ENCODE peak calls at places on chromosomes 3 and 15, in four cellular contexts. L is heart left ventricle, K is body of pancreas, R is prostate gland. Y is an unnamed sample.

GRCh38 chr15:99115300-99116215 is 10.7 kb downstream of the SYNM start:
- DNase-seq in R (no peak), K (no peak), L (no peak), Y (no peak)

GRCh38 chr3:27114684-27115083 is 254.5 kb downstream of the NEK10 start:
- DNase-seq in R (no peak), K (no peak), L (no peak), Y (no peak)

GRCh38 chr3:110711851-110712396 is 359.7 kb upstream of the NECTIN3 start:
- DNase-seq in K (no peak), R (no peak), L (no peak), Y (no peak)

GRCh38 chr3:154872089-154872488 is 208.0 kb upstream of the MME start:
- DNase-seq in K (no peak), L (no peak), R (no peak), Y (no peak)

GRCh38 chr3:172289583-172289982 is 158.7 kb downstream of the GHSR start:
- DNase-seq in L (no peak), K (peak; percentile 23), R (no peak), Y (peak; percentile 49)

GRCh38 chr15:67232591-67232990 is 21.9 kb downstream of the AAGAB start:
- DNase-seq in L (no peak), R (no peak), K (no peak), Y (no peak)

GRCh38 chr15:89114974-89115373 is 26.7 kb downstream of the ABHD2 start:
- DNase-seq in K (peak; percentile 82), R (no peak), L (no peak), Y (no peak)

GRCh38 chr3:24507776-24508422 is 13.2 kb upstream of the THRB start:
- DNase-seq in R (no peak), K (no peak), L (no peak), Y (no peak)

DNA sequence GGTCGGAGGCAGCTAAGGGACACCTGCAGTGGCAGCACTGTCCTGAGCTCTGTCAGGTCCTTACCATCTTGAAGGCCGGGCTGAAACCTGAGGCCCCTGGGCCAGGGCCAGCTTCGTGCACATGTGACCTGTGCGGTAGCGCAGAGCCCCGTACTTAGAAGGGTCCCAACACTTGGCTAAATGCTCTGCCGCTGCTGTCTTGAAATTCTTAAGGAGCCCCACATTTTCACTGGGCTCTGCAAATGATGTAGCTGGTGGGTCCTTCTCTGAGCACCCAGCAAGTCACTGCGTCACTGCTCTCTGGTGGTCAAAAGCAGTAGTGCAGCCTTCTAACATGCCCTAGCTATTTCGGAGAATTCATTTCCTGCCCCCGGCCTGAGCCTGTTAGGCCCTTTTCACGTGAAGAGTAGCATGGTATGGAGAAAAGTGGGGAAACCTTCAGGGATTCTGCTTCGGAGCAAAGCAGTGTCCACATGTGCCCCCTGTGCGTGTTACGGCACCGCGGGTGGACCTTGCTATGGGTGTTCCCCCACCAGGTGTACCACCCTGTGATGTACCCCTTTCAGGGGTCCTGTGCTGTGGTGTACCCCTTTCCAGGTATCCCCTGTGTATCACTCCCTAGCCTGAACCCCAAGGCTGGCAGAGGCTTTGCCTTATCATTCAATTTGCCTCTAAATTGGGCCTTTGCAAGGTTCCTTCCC is 79.7 kb downstream of the TMEM266 start:
- DNase-seq in L (no peak), R (peak; percentile 72), K (peak; percentile 84), Y (no peak)
- TF ChIP-seq CTCF in L (peak; percentile 94), R (peak; percentile 91), K (peak; percentile 88), Y (peak; percentile 88)

GRCh38 chr15:91853968-91854943 is 748 bp downstream of the SLCO3A1 start:
- DNase-seq in R (peak; percentile 28), K (peak; percentile 32), L (peak; percentile 86), Y (peak; percentile 65)
- H3K4me1 ChIP-seq in R (no peaks in the 10 kb centered on the region), K (peaks cover 32% of the 10 kb centered on the region), L (peaks cover 54% of the 10 kb centered on the region), Y (peaks cover 10% of the 10 kb centered on the region)

GRCh38 chr3:52670621-52671521 is 14.8 kb downstream of the PBRM1 start:
- DNase-seq in K (peak; percentile 38), R (no peak), L (no peak), Y (no peak)

GRCh38 chr3:52671676-52672075 is 14.0 kb downstream of the PBRM1 start:
- DNase-seq in R (no peak), L (no peak), K (no peak), Y (no peak)
- H3K4me3 ChIP-seq in R (no peak overlapping the region), L (no peak overlapping the region), K (no peak overlapping the region), Y (no peak overlapping the region)

GRCh38 chr3:86991482-86991815 is 500 bp upstream of the VGLL3 start:
- DNase-seq in K (no peak), L (no peak), R (no peak), Y (no peak)

GRCh38 chr3:86990171-86990733 is 697 bp downstream of the VGLL3 start:
- DNase-seq in R (peak; percentile 42), L (peak; percentile 62), K (peak; percentile 65), Y (no peak)

GRCh38 chr3:86991840-86992430 is 986 bp upstream of the VGLL3 start:
- DNase-seq in L (no peak), K (no peak), R (no peak), Y (no peak)

GRCh38 chr3:86989611-86990010 is 1.3 kb downstream of the VGLL3 start:
- DNase-seq in L (no peak), K (no peak), R (no peak), Y (no peak)

DNA sequence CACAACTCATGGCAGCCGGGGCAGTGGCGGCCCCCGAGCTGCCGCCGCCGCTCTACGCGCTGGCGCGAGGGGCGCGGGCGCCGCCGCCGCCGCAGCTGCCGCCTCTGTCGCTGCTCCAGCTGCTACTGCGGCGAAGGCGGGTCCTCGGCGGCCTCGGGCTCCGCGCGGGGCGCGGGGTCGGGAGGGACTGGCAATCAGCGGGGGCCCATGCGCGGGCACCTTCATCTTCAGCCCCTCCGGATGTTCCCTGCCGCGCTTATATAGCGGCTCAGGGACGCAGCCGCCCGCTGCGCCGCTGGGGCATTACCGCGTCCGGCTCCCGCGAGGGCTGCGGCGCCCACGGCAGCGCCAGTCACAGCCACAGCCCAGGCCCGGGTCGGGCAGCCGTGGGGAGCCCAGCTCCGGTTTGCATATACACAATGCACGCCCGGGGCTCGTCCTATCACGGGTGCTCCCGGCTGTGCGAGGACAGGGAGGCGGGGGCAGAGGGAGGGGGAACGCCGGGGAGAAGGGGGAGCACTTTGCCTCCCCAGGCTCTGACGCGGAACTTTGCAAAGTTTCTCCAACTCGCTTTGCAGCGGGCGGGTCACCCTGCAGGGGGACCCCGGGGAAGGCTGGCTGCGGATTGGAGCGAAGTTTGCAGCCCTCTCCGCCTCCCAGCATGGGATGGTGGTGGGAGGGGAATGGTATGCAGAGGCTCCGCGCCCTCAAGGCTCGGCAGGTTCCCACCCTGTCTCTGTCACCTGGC is at the start of gene VGLL3:
- DNase-seq in R (peak; percentile 83), K (peak; percentile 77), L (peak; percentile 83), Y (peak; percentile 60)
- TF ChIP-seq CTCF in R (peak; percentile 20), K (no peak), L (no peak), Y (no peak)

GRCh38 chr15:75695634-75696302 is 16.9 kb downstream of the CSPG4 start:
- DNase-seq in R (no peak), K (no peak), L (no peak), Y (no peak)
- H3K4me1 ChIP-seq in R (peaks cover 12% of the 10 kb centered on the region), K (peaks cover 16% of the 10 kb centered on the region), L (peaks cover 32% of the 10 kb centered on the region), Y (no peaks in the 10 kb centered on the region)

DNA sequence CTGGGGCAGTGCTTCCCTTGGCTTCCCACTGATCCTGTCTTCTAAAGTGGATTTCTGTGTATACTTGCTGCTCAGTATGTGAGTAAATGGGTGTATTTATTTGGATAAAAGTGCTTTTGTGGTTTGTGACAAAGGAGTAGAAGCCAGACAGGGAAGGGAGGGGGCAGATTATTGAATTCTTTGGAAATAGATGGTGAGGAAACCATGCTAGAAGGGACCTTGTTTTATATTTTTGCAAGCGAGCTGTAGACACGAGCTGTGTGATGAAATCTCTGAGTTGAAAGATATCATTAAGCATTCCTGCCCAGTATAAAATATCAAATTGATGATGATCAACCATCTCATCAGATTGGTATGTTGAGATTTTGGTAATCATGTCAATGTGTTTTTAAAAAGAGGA is 68.9 kb downstream of the DUT start:
- DNase-seq in K (no peak), R (no peak), L (no peak), Y (no peak)
- H3K4me3 ChIP-seq in K (no peak overlapping the region), R (no peak overlapping the region), L (no peak overlapping the region), Y (no peak overlapping the region)

GRCh38 chr15:42274693-42274971 is 1.4 kb upstream of the TMEM87A start:
- DNase-seq in K (no peak), L (no peak), R (no peak), Y (no peak)

GRCh38 chr15:42273099-42273899 is at the start of the genes GANC and TMEM87A:
- DNase-seq in R (peak; percentile 99), L (peak; percentile 97), K (peak; percentile 98), Y (peak; percentile 99)

GRCh38 chr15:42276762-42277161 is 3.5 kb upstream of the TMEM87A start:
- DNase-seq in K (no peak), R (no peak), L (no peak), Y (no peak)

GRCh38 chr15:42273900-42274692 is 863 bp upstream of the TMEM87A start:
- DNase-seq in L (peak; percentile 79), R (peak; percentile 49), K (peak; percentile 70), Y (peak; percentile 53)

DNA sequence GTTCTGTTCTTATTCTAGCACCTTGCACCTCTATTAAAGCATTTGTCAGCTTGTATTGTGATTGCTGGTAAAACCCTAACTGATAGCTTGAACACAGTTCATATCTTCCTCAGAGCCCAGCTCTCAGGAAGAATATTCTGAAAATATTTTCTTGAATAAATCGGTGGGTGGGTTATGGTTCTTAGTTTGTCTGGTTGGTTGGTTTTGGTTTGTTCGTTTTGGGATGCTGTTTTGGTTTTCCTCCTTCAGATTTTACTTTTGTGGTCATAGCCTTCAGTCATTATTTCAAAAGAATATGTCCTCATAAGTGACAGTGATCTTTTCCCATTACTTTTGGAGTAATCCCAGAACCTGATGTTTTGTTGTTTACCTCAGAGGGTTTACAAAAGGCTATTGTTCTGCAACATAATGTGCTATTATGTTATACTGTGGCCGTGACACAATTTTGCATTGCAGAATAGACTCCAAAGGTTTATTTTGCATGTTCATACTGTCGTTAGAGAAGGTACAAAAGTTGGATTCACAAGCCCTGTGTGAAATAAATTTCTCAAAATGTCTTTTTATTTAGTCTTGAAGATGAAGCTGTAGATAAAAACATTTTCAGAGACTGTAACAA is 2.7 kb upstream of the TMEM87A start:
- DNase-seq in K (no peak), R (no peak), L (no peak), Y (no peak)
- TF ChIP-seq CTCF in K (no peak), R (no peak), L (no peak), Y (no peak)

DNA sequence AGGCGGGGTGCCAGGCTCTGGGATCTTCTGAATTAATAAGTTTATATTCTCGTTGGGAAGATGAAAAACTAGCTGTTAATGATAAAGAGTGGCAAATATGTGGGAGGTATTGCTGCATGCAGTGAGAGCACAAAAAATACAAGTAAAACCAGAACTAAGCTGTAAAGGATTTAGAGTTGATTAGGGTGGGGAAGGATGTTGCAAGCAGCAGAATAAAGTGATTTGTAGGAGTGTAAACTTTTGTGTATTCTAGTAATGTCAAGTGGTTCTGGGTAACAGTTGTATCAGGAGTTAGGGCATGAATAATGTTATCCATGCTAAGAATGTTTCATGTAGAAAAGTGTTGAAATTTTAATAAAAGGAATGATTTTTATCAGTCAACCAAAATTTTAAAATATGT is 18.1 kb downstream of the CRYBG3 start:
- DNase-seq in K (no peak), R (no peak), L (no peak), Y (no peak)
- H3K4me1 ChIP-seq in K (peaks cover 6% of the 10 kb centered on the region), R (no peaks in the 10 kb centered on the region), L (peaks cover 20% of the 10 kb centered on the region), Y (no peaks in the 10 kb centered on the region)

DNA sequence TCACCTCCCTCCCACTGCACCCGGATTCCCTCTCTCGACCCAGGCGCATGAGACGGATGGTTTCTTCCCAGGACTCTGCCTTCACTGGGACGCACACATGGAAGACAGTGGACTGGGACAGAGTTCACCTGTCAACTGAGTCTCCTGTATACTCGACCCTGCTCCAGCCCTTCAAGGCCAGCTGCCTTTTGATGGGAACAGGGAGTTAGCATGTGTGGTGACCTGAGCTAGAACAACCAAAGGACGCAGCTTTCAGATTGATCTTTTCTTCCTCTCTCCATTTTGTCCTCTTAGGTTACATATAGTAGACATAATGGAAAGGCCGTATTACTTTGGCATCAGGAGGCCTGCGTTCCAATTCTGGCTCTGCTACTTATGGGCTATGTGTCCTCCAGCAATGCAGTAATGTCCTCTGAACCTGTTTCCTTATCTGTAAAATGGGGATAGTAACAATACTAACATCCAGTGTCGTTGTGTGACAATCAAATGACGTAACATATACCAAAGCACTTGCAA is 94.1 kb downstream of the PEX5L start:
- DNase-seq in R (no peak), K (no peak), L (no peak), Y (no peak)
- H3K4me3 ChIP-seq in R (no peak overlapping the region), K (no peak overlapping the region), L (no peak overlapping the region), Y (no peak overlapping the region)